ENCODE peak calls at places on chromosome 1, in nine cellular contexts. G, B, L, J, P, Y, C, H and X are unnamed samples.

GRCh38 chr1:170027760-170028159 is 46.7 kb downstream of the KIFAP3 start:
- DNase-seq in C (no peak), Y (no peak), P (no peak), G (peak; percentile 35), J (peak; percentile 44), H (no peak), B (no peak), L (peak; percentile 11), X (no peak)

GRCh38 chr1:23449306-23449705 is 24.8 kb upstream of the TCEA3 start:
- DNase-seq in L (no peak), C (no peak), P (no peak), Y (no peak), J (no peak), B (no peak), G (no peak), H (no peak), X (no peak)

GRCh38 chr1:210143465-210144062 is 89.0 kb upstream of the SERTAD4 start:
- DNase-seq in C (no peak), P (peak; percentile 34), L (peak; percentile 62), G (peak; percentile 84), J (peak; percentile 75), H (no peak), Y (peak; percentile 23), B (peak; percentile 40), X (peak; percentile 81)

GRCh38 chr1:181033128-181033798 is 520 bp upstream of the MR1 start:
- DNase-seq in H (no peak), L (peak; percentile 47), P (no peak), B (no peak), G (peak; percentile 43), J (peak; percentile 70), C (no peak), Y (no peak), X (peak; percentile 18)

GRCh38 chr1:231396643-231397042 is 25.4 kb downstream of the EGLN1 start:
- DNase-seq in J (no peak), G (no peak), C (no peak), B (no peak), Y (no peak), H (no peak), P (no peak), L (no peak), X (no peak)

GRCh38 chr1:179283992-179284391 is 9.6 kb upstream of the SOAT1 start:
- DNase-seq in B (no peak), P (no peak), G (no peak), C (no peak), J (peak; percentile 5), Y (no peak), H (no peak), L (no peak), X (no peak)

GRCh38 chr1:18978706-18979105 is 22.2 kb upstream of the IFFO2 start:
- DNase-seq in G (no peak), Y (no peak), B (no peak), C (no peak), P (no peak), L (no peak), J (no peak), H (no peak), X (peak; percentile 84)

GRCh38 chr1:37734629-37735591 is 30.0 kb downstream of the EPHA10 start:
- DNase-seq in G (no peak), J (no peak), C (no peak), Y (no peak), H (no peak), L (no peak), B (no peak), P (peak; percentile 33), X (no peak)

GRCh38 chr1:160504651-160505050 is 18.4 kb downstream of the SLAMF6 start:
- DNase-seq in P (no peak), H (no peak), C (no peak), J (no peak), Y (no peak), B (no peak), L (no peak), G (no peak), X (no peak)

GRCh38 chr1:223084466-223084865 is 58.6 kb downstream of the TLR5 start:
- DNase-seq in B (no peak), H (no peak), Y (no peak), J (no peak), L (no peak), P (no peak), G (no peak), C (no peak), X (no peak)

GRCh38 chr1:198007687-198008627 is 90.8 kb downstream of the LHX9 start:
- DNase-seq in B (no peak), G (no peak), C (no peak), Y (no peak), H (no peak), J (peak; percentile 42), P (no peak), L (peak; percentile 53), X (no peak)

GRCh38 chr1:2555634-2556276 is 416 bp upstream of the TNFRSF14 start:
- DNase-seq in L (peak; percentile 10), G (no peak), Y (no peak), J (peak; percentile 73), H (peak; percentile 70), C (no peak), P (peak; percentile 75), B (no peak), X (peak; percentile 49)

GRCh38 chr1:208107817-208108608 is 136.2 kb downstream of the PLXNA2 start:
- DNase-seq in C (no peak), H (no peak), Y (no peak), J (peak; percentile 96), B (peak; percentile 26), G (no peak), P (no peak), L (peak; percentile 85), X (peak; percentile 65)

GRCh38 chr1:209443361-209443931 is 140.1 kb upstream of the CAMK1G start:
- DNase-seq in P (no peak), J (no peak), B (no peak), G (no peak), Y (no peak), L (no peak), H (no peak), C (no peak), X (no peak)

GRCh38 chr1:44985747-44986359 is 542 bp downstream of the EIF2B3 start:
- DNase-seq in B (no peak), C (no peak), G (no peak), P (no peak), L (peak; percentile 21), Y (no peak), H (no peak), J (peak; percentile 55), X (no peak)

GRCh38 chr1:88983791-88984552 is 8.5 kb downstream of the KYAT3 start:
- DNase-seq in J (peak; percentile 71), H (peak; percentile 11), G (peak; percentile 62), B (no peak), C (no peak), L (peak; percentile 65), P (peak; percentile 31), Y (no peak), X (no peak)

GRCh38 chr1:102858695-102859094 is 249.6 kb downstream of the COL11A1 start:
- DNase-seq in C (no peak), Y (no peak), J (peak; percentile 76), L (peak; percentile 59), H (no peak), P (no peak), B (no peak), G (no peak), X (no peak)

GRCh38 chr1:236142358-236143103 is at the start of gene GPR137B:
- DNase-seq in C (no peak), H (peak; percentile 33), G (peak; percentile 61), P (peak; percentile 89), Y (no peak), J (peak; percentile 82), B (no peak), L (peak; percentile 55), X (peak; percentile 57)

GRCh38 chr1:50421768-50422674 is 1.2 kb downstream of the DMRTA2 start:
- DNase-seq in L (no peak), G (no peak), B (no peak), P (no peak), Y (no peak), J (no peak), H (no peak), C (no peak), X (no peak)

GRCh38 chr1:63770381-63770780 is 3.4 kb upstream of the ROR1 start:
- DNase-seq in P (no peak), Y (no peak), C (no peak), H (no peak), B (no peak), G (no peak), J (no peak), L (no peak), X (no peak)

GRCh38 chr1:97412737-97413136 is 508.1 kb downstream of the DPYD start:
- DNase-seq in G (no peak), L (no peak), H (no peak), B (no peak), J (peak; percentile 29), P (no peak), Y (no peak), C (no peak), X (no peak)

GRCh38 chr1:74780600-74780999 is 47.6 kb downstream of the TYW3 start:
- DNase-seq in C (no peak), P (no peak), J (no peak), B (no peak), L (no peak), Y (no peak), G (no peak), H (no peak), X (no peak)